ENCODE peak calls at places on chromosomes 5 and 9, in seven cellular contexts. One of them, this sample, is unnamed.

GRCh38 chr9:133733074-133733408 is 5.1 kb downstream of the SARDH start:
- DNase-seq in uterus: no peak
- DNase-seq in right atrium auricular region: no peak
- DNase-seq in dorsolateral prefrontal cortex: no peak
- DNase-seq in fibroblast of lung: no peak
- DNase-seq in ovary: peak; percentile 13
- DNase-seq in lower lobe of right lung: no peak
- DNase-seq in this sample: no peak

GRCh38 chr9:84436386-84437114 is 96.0 kb upstream of the SLC28A3 start:
- DNase-seq in fibroblast of lung: no peak
- DNase-seq in ovary: no peak
- DNase-seq in right atrium auricular region: peak; percentile 63
- DNase-seq in uterus: no peak
- DNase-seq in dorsolateral prefrontal cortex: peak; percentile 65
- DNase-seq in lower lobe of right lung: no peak
- DNase-seq in this sample: no peak

GRCh38 chr5:153885166-153885565 is 153.5 kb downstream of the FAM114A2 start:
- DNase-seq in right atrium auricular region: no peak
- DNase-seq in uterus: no peak
- DNase-seq in fibroblast of lung: no peak
- DNase-seq in ovary: no peak
- DNase-seq in lower lobe of right lung: no peak
- DNase-seq in dorsolateral prefrontal cortex: no peak
- DNase-seq in this sample: no peak

GRCh38 chr9:78811562-78812276 is 514.8 kb downstream of the PSAT1 start:
- DNase-seq in lower lobe of right lung: no peak
- DNase-seq in dorsolateral prefrontal cortex: no peak
- DNase-seq in fibroblast of lung: peak; percentile 76
- DNase-seq in right atrium auricular region: no peak
- DNase-seq in ovary: no peak
- DNase-seq in uterus: no peak
- DNase-seq in this sample: no peak

GRCh38 chr5:14029185-14029584 is 84.7 kb upstream of the DNAH5 start:
- DNase-seq in ovary: no peak
- DNase-seq in uterus: no peak
- DNase-seq in dorsolateral prefrontal cortex: no peak
- DNase-seq in right atrium auricular region: no peak
- DNase-seq in lower lobe of right lung: no peak
- DNase-seq in fibroblast of lung: no peak
- DNase-seq in this sample: no peak

GRCh38 chr5:76836585-76836984 is 13.2 kb upstream of the S100Z start:
- DNase-seq in ovary: no peak
- DNase-seq in fibroblast of lung: peak; percentile 10
- DNase-seq in dorsolateral prefrontal cortex: no peak
- DNase-seq in uterus: no peak
- DNase-seq in lower lobe of right lung: no peak
- DNase-seq in right atrium auricular region: no peak
- DNase-seq in this sample: no peak

GRCh38 chr5:149561848-149562247 is 10.6 kb upstream of the CSNK1A1 start:
- DNase-seq in ovary: no peak
- DNase-seq in fibroblast of lung: peak; percentile 98
- DNase-seq in dorsolateral prefrontal cortex: no peak
- DNase-seq in uterus: peak; percentile 61
- DNase-seq in lower lobe of right lung: no peak
- DNase-seq in right atrium auricular region: no peak
- DNase-seq in this sample: no peak

GRCh38 chr9:33942471-33943083 is 106.1 kb downstream of the UBAP2 start:
- DNase-seq in right atrium auricular region: no peak
- DNase-seq in uterus: no peak
- DNase-seq in lower lobe of right lung: no peak
- DNase-seq in dorsolateral prefrontal cortex: no peak
- DNase-seq in fibroblast of lung: peak; percentile 75
- DNase-seq in ovary: no peak
- DNase-seq in this sample: no peak

GRCh38 chr9:96293481-96293880 is 8.5 kb downstream of the HSD17B3 start:
- DNase-seq in lower lobe of right lung: no peak
- DNase-seq in dorsolateral prefrontal cortex: no peak
- DNase-seq in ovary: no peak
- DNase-seq in fibroblast of lung: peak; percentile 27
- DNase-seq in right atrium auricular region: no peak
- DNase-seq in uterus: no peak
- DNase-seq in this sample: no peak

GRCh38 chr9:84953797-84954695 is 284.5 kb downstream of the NTRK2 start:
- DNase-seq in right atrium auricular region: peak; percentile 83
- DNase-seq in uterus: peak; percentile 40
- DNase-seq in fibroblast of lung: peak; percentile 46
- DNase-seq in dorsolateral prefrontal cortex: peak; percentile 88
- DNase-seq in ovary: peak; percentile 87
- DNase-seq in lower lobe of right lung: peak; percentile 75
- DNase-seq in this sample: peak; percentile 63

GRCh38 chr9:33125871-33126822 is 41.0 kb downstream of the B4GALT1 start:
- DNase-seq in ovary: no peak
- DNase-seq in lower lobe of right lung: no peak
- DNase-seq in fibroblast of lung: peak; percentile 54
- DNase-seq in right atrium auricular region: no peak
- DNase-seq in dorsolateral prefrontal cortex: no peak
- DNase-seq in uterus: no peak
- DNase-seq in this sample: peak; percentile 55

GRCh38 chr9:22147818-22148573 is 138.9 kb upstream of the CDKN2B start:
- DNase-seq in dorsolateral prefrontal cortex: no peak
- DNase-seq in lower lobe of right lung: no peak
- DNase-seq in ovary: no peak
- DNase-seq in uterus: no peak
- DNase-seq in right atrium auricular region: no peak
- DNase-seq in fibroblast of lung: peak; percentile 99
- DNase-seq in this sample: no peak

GRCh38 chr9:35660966-35661413 is 2.9 kb downstream of the CCDC107 start:
- DNase-seq in fibroblast of lung: no peak
- DNase-seq in dorsolateral prefrontal cortex: peak; percentile 38
- DNase-seq in right atrium auricular region: no peak
- DNase-seq in uterus: peak; percentile 36
- DNase-seq in lower lobe of right lung: no peak
- DNase-seq in ovary: no peak
- DNase-seq in this sample: no peak

GRCh38 chr5:61301820-61302563 is 30.1 kb upstream of the ZSWIM6 start:
- DNase-seq in lower lobe of right lung: peak; percentile 71
- DNase-seq in dorsolateral prefrontal cortex: no peak
- DNase-seq in right atrium auricular region: peak; percentile 86
- DNase-seq in fibroblast of lung: peak; percentile 100
- DNase-seq in ovary: peak; percentile 39
- DNase-seq in uterus: no peak
- DNase-seq in this sample: no peak

GRCh38 chr9:136147038-136147889 is 28.6 kb upstream of the TMEM250 start:
- DNase-seq in uterus: no peak
- DNase-seq in lower lobe of right lung: no peak
- DNase-seq in fibroblast of lung: no peak
- DNase-seq in right atrium auricular region: no peak
- DNase-seq in ovary: no peak
- DNase-seq in dorsolateral prefrontal cortex: no peak
- DNase-seq in this sample: no peak

GRCh38 chr9:82584349-82584846 is 478.5 kb downstream of the RASEF start:
- DNase-seq in lower lobe of right lung: no peak
- DNase-seq in uterus: no peak
- DNase-seq in ovary: no peak
- DNase-seq in dorsolateral prefrontal cortex: no peak
- DNase-seq in fibroblast of lung: peak; percentile 40
- DNase-seq in right atrium auricular region: no peak
- DNase-seq in this sample: no peak

GRCh38 chr5:133992429-133993151 is 12.2 kb downstream of the VDAC1 start:
- DNase-seq in lower lobe of right lung: no peak
- DNase-seq in right atrium auricular region: no peak
- DNase-seq in fibroblast of lung: no peak
- DNase-seq in ovary: no peak
- DNase-seq in uterus: no peak
- DNase-seq in dorsolateral prefrontal cortex: peak; percentile 70
- DNase-seq in this sample: no peak

GRCh38 chr9:92295827-92296258 is 2.3 kb upstream of the IARS1 start:
- DNase-seq in uterus: no peak
- DNase-seq in right atrium auricular region: no peak
- DNase-seq in ovary: no peak
- DNase-seq in fibroblast of lung: no peak
- DNase-seq in dorsolateral prefrontal cortex: no peak
- DNase-seq in lower lobe of right lung: no peak
- DNase-seq in this sample: peak; percentile 45

GRCh38 chr9:113910036-113910639 is 34.0 kb downstream of the ZNF618 start:
- DNase-seq in uterus: no peak
- DNase-seq in right atrium auricular region: peak; percentile 32
- DNase-seq in lower lobe of right lung: peak; percentile 55
- DNase-seq in fibroblast of lung: no peak
- DNase-seq in dorsolateral prefrontal cortex: no peak
- DNase-seq in ovary: no peak
- DNase-seq in this sample: no peak

GRCh38 chr5:10194083-10194482 is 55.6 kb downstream of the ATPSCKMT start:
- DNase-seq in fibroblast of lung: no peak
- DNase-seq in dorsolateral prefrontal cortex: no peak
- DNase-seq in right atrium auricular region: no peak
- DNase-seq in lower lobe of right lung: no peak
- DNase-seq in uterus: no peak
- DNase-seq in ovary: no peak
- DNase-seq in this sample: no peak

GRCh38 chr5:10198021-10198420 is 51.7 kb downstream of the ATPSCKMT start:
- DNase-seq in ovary: no peak
- DNase-seq in lower lobe of right lung: no peak
- DNase-seq in fibroblast of lung: no peak
- DNase-seq in right atrium auricular region: no peak
- DNase-seq in uterus: no peak
- DNase-seq in dorsolateral prefrontal cortex: no peak
- DNase-seq in this sample: no peak

GRCh38 chr5:10192309-10192708 is 57.4 kb downstream of the ATPSCKMT start:
- DNase-seq in ovary: no peak
- DNase-seq in dorsolateral prefrontal cortex: no peak
- DNase-seq in uterus: no peak
- DNase-seq in lower lobe of right lung: no peak
- DNase-seq in fibroblast of lung: peak; percentile 74
- DNase-seq in right atrium auricular region: no peak
- DNase-seq in this sample: no peak
- H3K27ac ChIP-seq in ovary: no peak overlapping the region
- H3K27ac ChIP-seq in dorsolateral prefrontal cortex: no peak overlapping the region
- H3K27ac ChIP-seq in uterus: no peak overlapping the region
- H3K27ac ChIP-seq in lower lobe of right lung: no peak overlapping the region
- H3K27ac ChIP-seq in fibroblast of lung: peak overlapping the region; percentile 1
- H3K27ac ChIP-seq in right atrium auricular region: no peak overlapping the region
- H3K27ac ChIP-seq in this sample: peak overlapping the region; percentile 51

DNA sequence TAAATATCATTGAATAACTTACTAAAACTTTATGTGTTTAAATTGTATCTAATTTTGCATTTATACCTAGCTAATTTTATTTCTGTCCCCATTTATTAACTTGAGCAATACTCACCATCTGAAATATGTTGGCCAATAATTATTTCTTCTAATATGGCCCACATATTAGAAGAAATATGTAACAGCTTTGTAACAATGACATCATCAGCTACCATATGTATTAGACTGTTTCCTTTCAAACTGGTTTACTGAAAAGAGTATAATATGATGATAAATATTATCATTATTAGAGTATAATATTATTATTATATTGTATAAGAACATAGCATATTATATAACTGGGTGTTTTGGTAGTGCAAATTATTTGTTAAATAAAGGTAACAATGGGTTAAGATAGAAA is 220.5 kb downstream of the FBXL7 start:
- DNase-seq in fibroblast of lung: no peak
- DNase-seq in lower lobe of right lung: no peak
- DNase-seq in dorsolateral prefrontal cortex: no peak
- DNase-seq in right atrium auricular region: no peak
- DNase-seq in uterus: no peak
- DNase-seq in ovary: no peak
- DNase-seq in this sample: no peak
- H3K27ac ChIP-seq in fibroblast of lung: no peak overlapping the region
- H3K27ac ChIP-seq in lower lobe of right lung: no peak overlapping the region
- H3K27ac ChIP-seq in dorsolateral prefrontal cortex: no peak overlapping the region
- H3K27ac ChIP-seq in right atrium auricular region: no peak overlapping the region
- H3K27ac ChIP-seq in uterus: no peak overlapping the region
- H3K27ac ChIP-seq in ovary: no peak overlapping the region
- H3K27ac ChIP-seq in this sample: no peak overlapping the region

DNA sequence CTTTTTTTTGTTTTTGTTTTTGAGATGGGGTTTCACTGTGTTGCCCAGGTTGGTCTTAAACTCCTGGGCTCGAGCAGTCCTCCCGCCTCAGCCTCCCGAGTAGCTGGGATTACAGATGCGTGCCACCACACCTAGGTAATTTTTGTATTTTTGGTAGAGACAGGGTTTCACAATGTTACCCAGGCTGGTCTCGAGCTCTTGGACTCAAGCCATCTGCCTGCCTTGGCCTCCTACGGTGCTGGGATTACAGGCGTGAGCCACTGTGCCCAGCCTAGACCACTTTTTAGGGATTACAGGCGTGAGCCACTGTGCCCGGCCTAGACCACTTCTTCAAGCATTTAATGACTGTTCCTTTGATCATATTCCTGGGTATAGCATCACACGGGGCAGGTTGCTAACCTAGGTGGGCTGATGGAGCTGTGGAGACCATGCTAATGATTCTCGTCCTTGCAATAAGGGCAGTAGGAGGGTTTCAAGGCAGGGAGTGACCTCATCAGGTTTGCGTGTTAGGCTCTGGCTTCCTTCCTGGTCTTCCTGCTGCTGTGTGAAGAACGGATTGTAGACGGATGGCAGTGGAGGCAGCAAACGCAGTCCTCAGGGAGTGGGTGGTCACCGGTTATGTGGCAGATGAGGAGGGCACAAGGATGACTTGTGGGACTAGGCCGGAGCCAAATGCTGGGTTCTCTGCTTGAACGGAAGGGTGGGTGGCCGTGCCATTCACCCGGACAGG is 13.8 kb downstream of the EHMT1 start:
- DNase-seq in right atrium auricular region: no peak
- DNase-seq in uterus: no peak
- DNase-seq in lower lobe of right lung: peak; percentile 23
- DNase-seq in ovary: no peak
- DNase-seq in dorsolateral prefrontal cortex: peak; percentile 44
- DNase-seq in fibroblast of lung: peak; percentile 15
- DNase-seq in this sample: no peak
- H3K27ac ChIP-seq in right atrium auricular region: no peak overlapping the region
- H3K27ac ChIP-seq in uterus: no peak overlapping the region
- H3K27ac ChIP-seq in lower lobe of right lung: peak overlapping the region; percentile 9
- H3K27ac ChIP-seq in ovary: no peak overlapping the region
- H3K27ac ChIP-seq in dorsolateral prefrontal cortex: peak overlapping the region; percentile 49
- H3K27ac ChIP-seq in fibroblast of lung: peak overlapping the region; percentile 31
- H3K27ac ChIP-seq in this sample: no peak overlapping the region

DNA sequence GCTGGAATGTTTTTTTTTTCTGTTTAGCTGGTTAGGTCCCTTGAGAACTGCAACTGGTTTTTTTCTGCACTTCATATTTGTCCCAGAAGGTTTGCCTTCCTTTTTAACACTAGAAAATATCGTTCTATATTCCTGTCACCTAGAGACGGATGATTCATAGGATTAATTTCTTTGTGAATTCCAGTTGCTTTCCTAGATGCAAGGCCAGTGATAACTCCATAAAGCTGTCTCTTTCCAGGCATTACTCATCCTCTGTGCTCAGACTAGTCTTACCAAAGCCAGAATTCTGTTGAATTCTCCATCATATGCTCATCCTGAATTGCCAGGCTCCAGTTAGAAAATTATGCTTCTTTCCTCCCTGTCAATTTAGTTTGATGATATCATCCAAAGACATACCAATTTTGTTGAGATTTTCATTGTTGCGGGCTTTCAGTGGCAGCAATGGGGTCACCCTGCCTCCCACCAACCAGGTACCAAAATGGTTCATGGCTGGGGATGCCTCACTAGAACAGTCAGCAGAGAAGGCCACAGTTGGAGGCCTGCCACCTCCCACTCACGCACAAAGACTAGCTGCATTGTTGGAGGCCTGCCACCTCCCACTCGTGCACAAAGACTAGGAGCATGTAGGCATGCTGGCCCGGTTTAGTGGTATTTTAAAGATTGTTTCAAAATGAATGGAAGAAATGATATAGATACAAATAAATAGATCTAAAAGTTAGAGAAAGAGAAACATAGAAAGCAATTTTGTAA is 8.5 kb downstream of the BAAT start:
- DNase-seq in ovary: no peak
- DNase-seq in dorsolateral prefrontal cortex: peak; percentile 85
- DNase-seq in uterus: peak; percentile 71
- DNase-seq in lower lobe of right lung: no peak
- DNase-seq in fibroblast of lung: peak; percentile 96
- DNase-seq in right atrium auricular region: no peak
- DNase-seq in this sample: no peak
- H3K27ac ChIP-seq in ovary: no peak overlapping the region
- H3K27ac ChIP-seq in dorsolateral prefrontal cortex: no peak overlapping the region
- H3K27ac ChIP-seq in uterus: peak overlapping the region; percentile 69
- H3K27ac ChIP-seq in lower lobe of right lung: no peak overlapping the region
- H3K27ac ChIP-seq in fibroblast of lung: no peak overlapping the region
- H3K27ac ChIP-seq in right atrium auricular region: no peak overlapping the region
- H3K27ac ChIP-seq in this sample: no peak overlapping the region

This sample was measured in WERI-Rb-1.